ENCODE peak calls at places on chromosomes 11 and 22, in seven cellular contexts. One of them, this sample, is unnamed.

GRCh38 chr11:34208266-34209135 is 103.1 kb downstream of the NAT10 start:
- DNase-seq in K562: peak; percentile 67
- DNase-seq in stomach: no peak
- DNase-seq in GM12878: no peak
- DNase-seq in SK-N-SH: no peak
- DNase-seq in sigmoid colon: no peak
- DNase-seq in ovary: no peak
- DNase-seq in this sample: no peak

GRCh38 chr11:122717264-122717867 is 61.8 kb downstream of the UBASH3B start:
- DNase-seq in K562: no peak
- DNase-seq in stomach: peak; percentile 27
- DNase-seq in GM12878: peak; percentile 73
- DNase-seq in SK-N-SH: no peak
- DNase-seq in sigmoid colon: no peak
- DNase-seq in ovary: no peak
- DNase-seq in this sample: no peak

GRCh38 chr22:40898850-40899357 is 37.0 kb upstream of the DNAJB7 start:
- DNase-seq in K562: peak; percentile 66
- DNase-seq in stomach: no peak
- DNase-seq in GM12878: peak; percentile 44
- DNase-seq in SK-N-SH: peak; percentile 23
- DNase-seq in sigmoid colon: no peak
- DNase-seq in ovary: no peak
- DNase-seq in this sample: no peak

GRCh38 chr11:70191495-70192140 is 11.5 kb upstream of the FADD start:
- DNase-seq in K562: peak; percentile 79
- DNase-seq in stomach: peak; percentile 87
- DNase-seq in GM12878: no peak
- DNase-seq in SK-N-SH: peak; percentile 88
- DNase-seq in sigmoid colon: no peak
- DNase-seq in ovary: peak; percentile 49
- DNase-seq in this sample: peak; percentile 44

GRCh38 chr22:30104501-30105156 is 24.4 kb downstream of the HORMAD2 start:
- DNase-seq in K562: no peak
- DNase-seq in stomach: no peak
- DNase-seq in GM12878: no peak
- DNase-seq in SK-N-SH: no peak
- DNase-seq in sigmoid colon: no peak
- DNase-seq in ovary: no peak
- DNase-seq in this sample: no peak

GRCh38 chr11:45089845-45090499 is 56.5 kb upstream of the PRDM11 start:
- DNase-seq in K562: no peak
- DNase-seq in stomach: no peak
- DNase-seq in GM12878: no peak
- DNase-seq in SK-N-SH: no peak
- DNase-seq in sigmoid colon: no peak
- DNase-seq in ovary: no peak
- DNase-seq in this sample: no peak

GRCh38 chr11:26806209-26806608 is 84.3 kb upstream of the SLC5A12 start:
- DNase-seq in K562: no peak
- DNase-seq in stomach: no peak
- DNase-seq in GM12878: no peak
- DNase-seq in SK-N-SH: no peak
- DNase-seq in sigmoid colon: no peak
- DNase-seq in ovary: no peak
- DNase-seq in this sample: no peak

GRCh38 chr11:46351148-46351547 is 3.9 kb downstream of the DGKZ start:
- DNase-seq in K562: no peak
- DNase-seq in stomach: no peak
- DNase-seq in GM12878: no peak
- DNase-seq in SK-N-SH: no peak
- DNase-seq in sigmoid colon: no peak
- DNase-seq in ovary: no peak
- DNase-seq in this sample: no peak

GRCh38 chr11:61037694-61038093 is 64.6 kb upstream of the CD5 start:
- DNase-seq in K562: no peak
- DNase-seq in stomach: peak; percentile 75
- DNase-seq in GM12878: no peak
- DNase-seq in SK-N-SH: no peak
- DNase-seq in sigmoid colon: peak; percentile 53
- DNase-seq in ovary: no peak
- DNase-seq in this sample: no peak

GRCh38 chr11:111793863-111794262 is 27.7 kb upstream of the PPP2R1B start:
- DNase-seq in K562: no peak
- DNase-seq in stomach: no peak
- DNase-seq in GM12878: no peak
- DNase-seq in SK-N-SH: peak; percentile 75
- DNase-seq in sigmoid colon: no peak
- DNase-seq in ovary: no peak
- DNase-seq in this sample: no peak

GRCh38 chr11:90650124-90650523 is 427.3 kb upstream of the CHORDC1 start:
- DNase-seq in K562: no peak
- DNase-seq in stomach: no peak
- DNase-seq in GM12878: no peak
- DNase-seq in SK-N-SH: no peak
- DNase-seq in sigmoid colon: no peak
- DNase-seq in ovary: no peak
- DNase-seq in this sample: no peak

GRCh38 chr22:21965762-21966288 is 13.2 kb upstream of the PPM1F start:
- DNase-seq in K562: no peak
- DNase-seq in stomach: no peak
- DNase-seq in GM12878: no peak
- DNase-seq in SK-N-SH: no peak
- DNase-seq in sigmoid colon: no peak
- DNase-seq in ovary: no peak
- DNase-seq in this sample: no peak

GRCh38 chr22:29199702-29200400 is 5.8 kb upstream of the EMID1 start:
- DNase-seq in K562: no peak
- DNase-seq in stomach: no peak
- DNase-seq in GM12878: no peak
- DNase-seq in SK-N-SH: no peak
- DNase-seq in sigmoid colon: no peak
- DNase-seq in ovary: no peak
- DNase-seq in this sample: no peak

GRCh38 chr11:64694821-64695365 is 28.1 kb downstream of the NRXN2 start:
- DNase-seq in K562: no peak
- DNase-seq in stomach: no peak
- DNase-seq in GM12878: no peak
- DNase-seq in SK-N-SH: peak; percentile 90
- DNase-seq in sigmoid colon: no peak
- DNase-seq in ovary: no peak
- DNase-seq in this sample: no peak

GRCh38 chr22:22684605-22685561 is 40.5 kb downstream of the GGTLC2 start:
- DNase-seq in K562: peak; percentile 86
- DNase-seq in stomach: no peak
- DNase-seq in GM12878: no peak
- DNase-seq in SK-N-SH: no peak
- DNase-seq in sigmoid colon: peak; percentile 43
- DNase-seq in ovary: no peak
- DNase-seq in this sample: no peak

GRCh38 chr11:127493330-127493729 is 492.8 kb upstream of the KIRREL3 start:
- DNase-seq in K562: peak; percentile 1
- DNase-seq in stomach: no peak
- DNase-seq in GM12878: no peak
- DNase-seq in SK-N-SH: peak; percentile 34
- DNase-seq in sigmoid colon: no peak
- DNase-seq in ovary: no peak
- DNase-seq in this sample: no peak

GRCh38 chr11:79444923-79445322 is 4.1 kb upstream of the TENM4 start:
- DNase-seq in K562: no peak
- DNase-seq in stomach: no peak
- DNase-seq in GM12878: no peak
- DNase-seq in SK-N-SH: no peak
- DNase-seq in sigmoid colon: no peak
- DNase-seq in ovary: no peak
- DNase-seq in this sample: no peak

GRCh38 chr11:60634151-60634550 is 65.3 kb upstream of the MS4A8 start:
- DNase-seq in K562: peak; percentile 25
- DNase-seq in stomach: no peak
- DNase-seq in GM12878: peak; percentile 19
- DNase-seq in SK-N-SH: no peak
- DNase-seq in sigmoid colon: no peak
- DNase-seq in ovary: no peak
- DNase-seq in this sample: no peak

DNA sequence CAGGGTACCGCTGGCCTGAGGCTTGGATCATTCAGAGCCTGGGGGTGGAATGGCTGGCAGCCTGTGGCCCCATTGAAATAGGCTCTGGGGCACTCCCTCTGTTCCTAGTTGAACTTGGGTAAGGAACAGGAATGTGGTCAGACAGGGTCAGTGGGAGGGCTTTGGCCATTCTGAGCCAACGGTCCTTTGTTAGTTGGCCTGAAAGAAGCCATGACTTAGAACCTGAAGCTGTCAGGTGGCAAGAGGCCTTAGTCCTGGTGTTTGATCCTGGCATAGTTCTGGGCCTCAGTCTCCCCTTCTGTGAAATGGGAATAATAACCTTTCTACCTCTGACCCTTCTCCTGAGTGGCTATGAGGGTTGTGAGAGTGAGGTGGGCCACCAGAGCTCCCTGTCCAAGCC is 8.3 kb downstream of the PGAP2 start:
- DNase-seq in K562: no peak
- DNase-seq in stomach: no peak
- DNase-seq in GM12878: no peak
- DNase-seq in SK-N-SH: no peak
- DNase-seq in sigmoid colon: no peak
- DNase-seq in ovary: no peak
- DNase-seq in this sample: no peak
- TF ChIP-seq EP300 in K562: no peak
- TF ChIP-seq EP300 in stomach: no peak
- TF ChIP-seq EP300 in GM12878: no peak
- TF ChIP-seq EP300 in SK-N-SH: no peak
- TF ChIP-seq EP300 in sigmoid colon: no peak
- TF ChIP-seq EP300 in ovary: no peak
- TF ChIP-seq EP300 in this sample: no peak

DNA sequence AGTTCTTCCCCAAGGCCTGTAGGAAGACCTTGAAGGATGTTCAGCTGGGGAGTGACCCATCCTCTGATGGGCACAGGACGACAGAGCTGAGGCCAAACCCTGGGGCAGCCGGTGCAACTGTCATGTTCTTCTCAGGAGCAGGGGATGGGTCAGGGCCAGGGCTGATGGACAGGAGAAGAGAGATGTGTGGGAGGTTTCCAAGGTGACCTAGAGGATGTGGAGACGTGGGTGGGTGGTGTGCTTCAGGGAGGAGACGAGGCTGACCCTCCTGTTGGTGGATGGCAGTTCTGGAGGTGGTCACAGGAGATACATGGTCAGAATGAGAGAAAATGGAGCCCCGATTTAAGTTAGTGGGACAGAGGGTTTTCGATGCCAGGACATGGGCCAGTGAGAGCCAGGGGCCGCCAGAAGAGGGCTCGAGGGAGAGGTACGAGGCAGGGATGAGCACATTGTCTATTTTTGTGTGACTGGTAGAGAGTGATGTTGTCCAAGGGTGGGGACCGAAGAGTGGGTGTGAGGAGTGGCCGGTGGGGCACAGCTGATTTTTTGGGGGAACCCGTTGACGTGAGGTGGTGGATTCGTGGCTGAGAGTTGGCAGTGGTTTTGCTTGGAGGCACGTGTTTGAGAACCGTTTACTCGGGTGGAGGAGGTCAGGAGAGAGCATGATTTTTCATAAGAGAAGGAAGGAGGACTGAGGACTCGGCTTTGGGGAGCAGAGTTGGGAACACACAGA is 14.6 kb downstream of the TBC1D22A start:
- DNase-seq in K562: no peak
- DNase-seq in stomach: no peak
- DNase-seq in GM12878: no peak
- DNase-seq in SK-N-SH: no peak
- DNase-seq in sigmoid colon: no peak
- DNase-seq in ovary: no peak
- DNase-seq in this sample: no peak
- H3K4me1 ChIP-seq in K562: peaks cover 24% of the 10 kb centered on the region
- H3K4me1 ChIP-seq in stomach: peaks cover 58% of the 10 kb centered on the region
- H3K4me1 ChIP-seq in GM12878: peaks cover 50% of the 10 kb centered on the region
- H3K4me1 ChIP-seq in SK-N-SH: peaks cover 2% of the 10 kb centered on the region
- H3K4me1 ChIP-seq in sigmoid colon: peaks cover 30% of the 10 kb centered on the region
- H3K4me1 ChIP-seq in ovary: peaks cover 3% of the 10 kb centered on the region
- H3K4me1 ChIP-seq in this sample: peaks cover 52% of the 10 kb centered on the region

DNA sequence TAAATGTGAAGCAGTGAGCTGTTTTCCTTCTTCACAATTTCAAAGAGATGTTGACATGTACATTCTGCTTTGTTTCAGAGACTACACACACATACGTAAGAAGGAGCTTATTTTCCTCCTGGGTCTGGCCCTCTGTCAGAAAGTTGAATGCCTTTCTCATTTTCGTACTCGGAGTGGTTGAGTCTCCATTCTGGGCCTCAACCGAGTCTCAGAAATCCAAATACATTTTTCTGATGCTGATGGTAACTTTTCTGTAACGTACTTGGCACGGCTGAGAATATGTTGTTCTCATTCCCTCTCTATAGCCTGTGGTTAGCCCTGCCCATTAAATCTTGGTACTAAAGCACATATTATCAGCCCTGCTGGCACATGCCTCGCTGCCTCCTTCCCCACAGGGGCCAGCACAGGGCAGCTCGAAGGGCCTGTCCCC is 25.3 kb downstream of the PARVA start:
- DNase-seq in K562: no peak
- DNase-seq in stomach: no peak
- DNase-seq in GM12878: no peak
- DNase-seq in SK-N-SH: no peak
- DNase-seq in sigmoid colon: no peak
- DNase-seq in ovary: no peak
- DNase-seq in this sample: no peak
- TF ChIP-seq EP300 in K562: no peak
- TF ChIP-seq EP300 in stomach: no peak
- TF ChIP-seq EP300 in GM12878: no peak
- TF ChIP-seq EP300 in SK-N-SH: no peak
- TF ChIP-seq EP300 in sigmoid colon: peak; percentile 91
- TF ChIP-seq EP300 in ovary: no peak
- TF ChIP-seq EP300 in this sample: no peak

GRCh38 chr22:46055176-46055850 is 78.4 kb upstream of the WNT7B start:
- DNase-seq in K562: no peak
- DNase-seq in stomach: peak; percentile 72
- DNase-seq in GM12878: no peak
- DNase-seq in SK-N-SH: peak; percentile 51
- DNase-seq in sigmoid colon: peak; percentile 83
- DNase-seq in ovary: no peak
- DNase-seq in this sample: peak; percentile 46

GRCh38 chr22:46053563-46054090 is 76.7 kb upstream of the WNT7B start:
- DNase-seq in K562: no peak
- DNase-seq in stomach: peak; percentile 84
- DNase-seq in GM12878: no peak
- DNase-seq in SK-N-SH: peak; percentile 94
- DNase-seq in sigmoid colon: peak; percentile 93
- DNase-seq in ovary: peak; percentile 79
- DNase-seq in this sample: no peak

GRCh38 chr22:46054878-46055158 is 77.9 kb upstream of the WNT7B start:
- DNase-seq in K562: no peak
- DNase-seq in stomach: no peak
- DNase-seq in GM12878: no peak
- DNase-seq in SK-N-SH: no peak
- DNase-seq in sigmoid colon: no peak
- DNase-seq in ovary: no peak
- DNase-seq in this sample: peak; percentile 10

GRCh38 chr22:46052801-46053562 is 76.0 kb upstream of the WNT7B start:
- DNase-seq in K562: no peak
- DNase-seq in stomach: peak; percentile 80
- DNase-seq in GM12878: no peak
- DNase-seq in SK-N-SH: peak; percentile 85
- DNase-seq in sigmoid colon: peak; percentile 78
- DNase-seq in ovary: no peak
- DNase-seq in this sample: no peak

GRCh38 chr22:46054091-46054877 is 77.3 kb upstream of the WNT7B start:
- DNase-seq in K562: no peak
- DNase-seq in stomach: peak; percentile 52
- DNase-seq in GM12878: no peak
- DNase-seq in SK-N-SH: peak; percentile 88
- DNase-seq in sigmoid colon: peak; percentile 90
- DNase-seq in ovary: peak; percentile 86
- DNase-seq in this sample: no peak
- H3K4me1 ChIP-seq in K562: peaks cover 4% of the 10 kb centered on the region
- H3K4me1 ChIP-seq in stomach: peaks cover 92% of the 10 kb centered on the region
- H3K4me1 ChIP-seq in GM12878: peaks cover 34% of the 10 kb centered on the region
- H3K4me1 ChIP-seq in SK-N-SH: peaks cover 68% of the 10 kb centered on the region
- H3K4me1 ChIP-seq in sigmoid colon: peaks cover 91% of the 10 kb centered on the region
- H3K4me1 ChIP-seq in ovary: peaks cover 31% of the 10 kb centered on the region
- H3K4me1 ChIP-seq in this sample: peaks cover 9% of the 10 kb centered on the region